ENCODE peak calls at places on chromosomes 2 and 18, in five cellular contexts. S, R, B, P and X are unnamed samples.

GRCh38 chr2:130241041-130241707 is 42.9 kb upstream of the TUBA3E start:
- DNase-seq in S (no peak), R (no peak), B (peak; percentile 70), P (peak; percentile 12), X (peak; percentile 43)

GRCh38 chr18:62346327-62347090 is 21.4 kb downstream of the TNFRSF11A start:
- DNase-seq in S (no peak), R (no peak), B (no peak), P (no peak), X (no peak)

GRCh38 chr2:138948070-138948539 is 167.9 kb upstream of the NXPH2 start:
- DNase-seq in S (no peak), R (no peak), B (peak; percentile 43), P (peak; percentile 79), X (peak; percentile 65)

GRCh38 chr2:26064846-26065245 is 31.0 kb downstream of the RAB10 start:
- DNase-seq in S (no peak), R (no peak), B (no peak), P (no peak), X (no peak)

GRCh38 chr2:19352946-19353720 is 5.3 kb downstream of the OSR1 start:
- DNase-seq in S (no peak), R (no peak), B (no peak), P (no peak), X (no peak)

GRCh38 chr2:108534577-108535379 is 508 bp downstream of the LIMS1 start:
- DNase-seq in S (no peak), R (peak; percentile 11), B (peak; percentile 60), P (peak; percentile 12), X (peak; percentile 19)

GRCh38 chr18:79574938-79575525 is 104.6 kb upstream of the CTDP1 start:
- DNase-seq in S (no peak), R (no peak), B (no peak), P (no peak), X (no peak)

GRCh38 chr2:62287895-62288589 is 92.1 kb downstream of the B3GNT2 start:
- DNase-seq in S (no peak), R (no peak), B (peak; percentile 60), P (peak; percentile 45), X (peak; percentile 68)

GRCh38 chr2:156464106-156464505 is 27.9 kb downstream of the GPD2 start:
- DNase-seq in S (no peak), R (no peak), B (no peak), P (no peak), X (no peak)

GRCh38 chr18:6836331-6836730 is 106.8 kb downstream of the ARHGAP28 start:
- DNase-seq in S (no peak), R (no peak), B (no peak), P (no peak), X (no peak)

GRCh38 chr2:231174211-231174651 is 24.2 kb upstream of the ARMC9 start:
- DNase-seq in S (no peak), R (no peak), B (no peak), P (no peak), X (no peak)

GRCh38 chr2:164599954-164600589 is 21.2 kb downstream of the GRB14 start:
- DNase-seq in S (no peak), R (no peak), B (peak; percentile 81), P (peak; percentile 78), X (no peak)

GRCh38 chr2:41580806-41581205 is 467.0 kb upstream of the PKDCC start:
- DNase-seq in S (no peak), R (no peak), B (no peak), P (no peak), X (no peak)

GRCh38 chr2:106572541-106573148 is 85.5 kb downstream of the CD8B2 start:
- DNase-seq in S (no peak), R (no peak), B (peak; percentile 49), P (peak; percentile 4), X (no peak)